ENCODE peak calls at places on chromosomes 5 and 9, in six cellular contexts. Y is GM23338, B is PC-3, R is GM23248, K is SK-N-SH, T is MM.1S. G is an unnamed sample. For H3F3A, the result is how much of the 10 kb centered on the place peaks cover.

GRCh38 chr5:122756263-122756911 is 18.5 kb upstream of the SNX2 start:
- DNase-seq in Y (no peak), B (peak), R (peak), K (no peak), T (no peak), G (no peak)

GRCh38 chr5:111737716-111738115 is 19.3 kb downstream of the NREP start:
- DNase-seq in Y (no peak), B (peak), R (peak), K (no peak), T (no peak), G (no peak)

GRCh38 chr9:86816366-86816765 is 130.9 kb downstream of the GAS1 start:
- DNase-seq in Y (no peak), B (no peak), R (no peak), K (no peak), T (no peak), G (no peak)

GRCh38 chr5:124343451-124343867 is 403.0 kb downstream of the ZNF608 start:
- DNase-seq in Y (no peak), B (peak), R (peak), K (no peak), T (no peak), G (no peak)

GRCh38 chr9:124179196-124180071 is 78.3 kb upstream of the NEK6 start:
- DNase-seq in Y (peak), B (no peak), R (no peak), K (no peak), T (no peak), G (no peak)

GRCh38 chr5:1415626-1416360 is 29.4 kb downstream of the SLC6A3 start:
- DNase-seq in Y (no peak), B (no peak), R (no peak), K (no peak), T (no peak), G (no peak)

GRCh38 chr9:95588724-95589282 is 72.0 kb upstream of the PTCH1 start:
- DNase-seq in Y (no peak), B (no peak), R (no peak), K (no peak), T (no peak), G (no peak)

GRCh38 chr9:11088826-11089374 is 476.1 kb upstream of the PTPRD start:
- DNase-seq in Y (no peak), B (no peak), R (no peak), K (no peak), T (no peak), G (no peak)

GRCh38 chr5:166370928-166371690 is 1920.3 kb upstream of the WWC1 start:
- DNase-seq in Y (no peak), B (peak), R (peak), K (no peak), T (peak), G (no peak)

GRCh38 chr5:88488566-88488965 is 219.9 kb upstream of the TMEM161B start:
- DNase-seq in Y (no peak), B (no peak), R (no peak), K (no peak), T (no peak), G (no peak)

GRCh38 chr5:93705896-93706295 is 35.5 kb downstream of the POU5F2 start:
- DNase-seq in Y (no peak), B (no peak), R (peak), K (no peak), T (no peak), G (no peak)

GRCh38 chr9:129391215-129391614 is 213.2 kb upstream of the IER5L start:
- DNase-seq in Y (no peak), B (no peak), R (no peak), K (no peak), T (no peak), G (no peak)

GRCh38 chr9:94553029-94553938 is 1.6 kb upstream of the PCAT7 start:
- DNase-seq in Y (peak), B (peak), R (no peak), K (no peak), T (no peak), G (peak)

GRCh38 chr9:8718121-8718725 is 918.6 kb upstream of the DMAC1 start:
- DNase-seq in Y (no peak), B (no peak), R (peak), K (no peak), T (no peak), G (peak)

GRCh38 chr5:91937121-91937520 is 554.0 kb upstream of the ARRDC3 start:
- DNase-seq in Y (no peak), B (no peak), R (peak), K (no peak), T (no peak), G (no peak)

GRCh38 chr9:105269593-105269992 is 25.1 kb downstream of the SLC44A1 start:
- DNase-seq in Y (no peak), B (no peak), R (no peak), K (no peak), T (no peak), G (no peak)

GRCh38 chr5:13133951-13134350 is 810.5 kb downstream of the DNAH5 start:
- DNase-seq in Y (peak), B (no peak), R (no peak), K (no peak), T (no peak), G (no peak)

GRCh38 chr9:71819115-71819739 is 50.9 kb upstream of the CEMIP2 start:
- DNase-seq in Y (peak), B (peak), R (peak), K (peak), T (peak), G (peak)

GRCh38 chr5:4419276-4419675 is 720.9 kb upstream of the ADAMTS16 start:
- DNase-seq in Y (no peak), B (no peak), R (no peak), K (no peak), T (no peak), G (no peak)

GRCh38 chr5:149464796-149465489 is 85.9 kb upstream of the IL17B start:
- DNase-seq in Y (no peak), B (peak), R (peak), K (no peak), T (no peak), G (no peak)

GRCh38 chr9:34010979-34011378 is 37.7 kb downstream of the UBAP2 start:
- DNase-seq in Y (no peak), B (peak), R (peak), K (peak), T (peak), G (no peak)

GRCh38 chr9:112025886-112026285 is 129.3 kb downstream of the UGCG start:
- DNase-seq in Y (no peak), B (no peak), R (no peak), K (no peak), T (no peak), G (no peak)

GRCh38 chr9:129650680-129651235 is 8.8 kb upstream of the ASB6 start:
- DNase-seq in Y (no peak), B (no peak), R (peak), K (no peak), T (no peak), G (no peak)

DNA sequence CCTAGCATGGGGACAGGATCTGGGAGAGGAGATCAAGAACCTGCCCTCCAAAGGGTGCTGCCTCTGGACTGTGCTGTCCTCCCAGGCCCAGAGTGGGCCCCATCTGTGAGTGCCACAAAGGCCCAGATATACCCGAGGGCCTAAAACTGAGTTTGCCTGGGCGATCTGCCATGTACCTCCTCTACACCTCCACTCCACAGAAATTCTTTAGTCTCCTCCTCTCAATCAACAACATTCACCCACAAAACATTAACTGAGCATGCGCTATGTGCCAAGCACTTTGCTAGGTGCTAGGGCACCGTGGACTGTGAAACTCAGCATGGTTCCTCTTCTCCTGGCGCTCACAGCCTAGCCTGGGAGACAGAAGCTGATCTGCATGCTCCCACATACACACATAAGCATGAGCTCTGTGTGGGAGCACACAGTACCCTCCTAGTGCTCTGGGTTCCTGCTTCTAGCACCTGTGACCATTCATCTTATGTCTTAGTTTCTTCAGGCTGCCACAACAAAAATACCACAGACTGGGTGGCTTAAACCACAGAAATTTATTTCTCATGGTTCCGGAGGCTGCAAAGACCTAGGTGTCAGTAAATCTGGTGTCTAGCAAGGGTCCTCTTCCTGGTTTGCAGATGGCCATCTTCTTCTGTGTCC is 82.0 kb upstream of the FSTL4 start:
- DNase-seq in Y (no peak), B (no peak), R (no peak), K (no peak), T (peak), G (no peak)
- TF ChIP-seq EZH2phosphoT487 in Y (no peak), B (no peak), R (no peak), K (no peak), T (no peak), G (no peak)

DNA sequence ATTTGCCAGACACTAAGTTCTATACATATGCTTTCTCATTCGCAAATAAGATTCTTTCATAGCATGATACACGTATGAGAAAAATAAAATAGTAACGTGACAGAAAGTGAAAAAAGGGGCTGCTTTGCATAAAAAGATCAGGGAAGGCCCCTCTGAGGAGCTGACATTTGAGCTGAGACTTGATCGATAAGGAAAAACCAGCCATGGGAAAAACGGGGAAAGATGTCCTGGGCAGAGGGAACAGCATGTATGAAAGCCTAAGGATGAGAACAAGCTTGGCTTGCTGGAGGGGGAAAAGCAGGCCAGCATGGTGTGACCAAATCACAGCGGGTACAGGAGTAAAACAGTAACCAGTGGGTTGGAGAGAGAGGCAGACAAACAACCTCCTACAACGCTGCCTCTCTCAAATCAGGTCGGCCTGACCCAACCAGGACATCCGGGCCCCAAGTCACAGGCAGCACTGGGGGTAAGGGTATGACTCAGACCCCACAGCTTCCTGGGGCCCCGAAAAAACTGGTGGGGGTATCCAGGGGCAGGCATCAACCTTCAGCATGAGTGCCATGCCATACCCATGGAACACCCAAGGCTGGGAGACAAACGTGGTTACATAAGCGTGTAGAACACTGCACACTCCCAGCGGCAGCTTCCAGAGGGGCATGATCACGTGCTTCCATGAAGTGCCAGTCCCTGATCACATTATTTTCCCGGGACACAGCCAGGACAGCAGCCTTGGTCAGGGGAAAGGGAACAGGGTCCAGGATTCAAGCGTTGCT is 2.2 kb downstream of the TNIP1 start:
- DNase-seq in Y (no peak), B (no peak), R (no peak), K (no peak), T (no peak), G (no peak)
- H3F3A ChIP-seq in Y (under half), B (under half), R (under half), K (under half), T (under half), G (under half)

GRCh38 chr9:81498576-81498975 is 190.8 kb downstream of the TLE1 start:
- DNase-seq in Y (no peak), B (no peak), R (no peak), K (no peak), T (no peak), G (no peak)

GRCh38 chr9:81497096-81497495 is 192.3 kb downstream of the TLE1 start:
- DNase-seq in Y (no peak), B (no peak), R (peak), K (no peak), T (no peak), G (no peak)

GRCh38 chr9:81499021-81499454 is 190.3 kb downstream of the TLE1 start:
- DNase-seq in Y (no peak), B (peak), R (peak), K (no peak), T (no peak), G (no peak)

GRCh38 chr9:81499571-81499970 is 189.8 kb downstream of the TLE1 start:
- DNase-seq in Y (no peak), B (no peak), R (no peak), K (no peak), T (no peak), G (no peak)
- H3K27ac ChIP-seq in Y (no peak), B (no peak), R (no peak), K (no peak), T (no peak), G (no peak)

GRCh38 chr5:16726538-16726946 is 109.7 kb upstream of the RETREG1 start:
- DNase-seq in Y (no peak), B (peak), R (no peak), K (no peak), T (peak), G (no peak)

GRCh38 chr5:16733597-16733996 is 116.8 kb upstream of the RETREG1 start:
- DNase-seq in Y (peak), B (no peak), R (no peak), K (no peak), T (no peak), G (peak)

GRCh38 chr5:16725575-16725974 is 108.8 kb upstream of the RETREG1 start:
- DNase-seq in Y (no peak), B (no peak), R (no peak), K (no peak), T (no peak), G (no peak)

GRCh38 chr5:16723821-16724220 is 107.0 kb upstream of the RETREG1 start:
- DNase-seq in Y (no peak), B (no peak), R (no peak), K (no peak), T (no peak), G (no peak)

GRCh38 chr5:16727937-16728336 is 111.1 kb upstream of the RETREG1 start:
- DNase-seq in Y (no peak), B (no peak), R (no peak), K (no peak), T (no peak), G (no peak)
- TF ChIP-seq EZH2phosphoT487 in Y (no peak), B (no peak), R (no peak), K (no peak), T (no peak), G (no peak)

G was measured in neural progenitor cell.